ENCODE peak calls at places on chromosomes 13 and 19, in ten cellular contexts. K is spleen, A is tibial artery, H is left ventricle myocardium inferior, T is upper lobe of left lung, X is transverse colon, E is lung, S is upper lobe of right lung, I is pancreas, F is right atrium auricular region. P is an unnamed sample. For H3K9me3, the result is how much of the 10 kb centered on the place peaks cover.

GRCh38 chr13:97325738-97326137 is 103.6 kb downstream of the MBNL2 start:
- DNase-seq in K (no peak), A (no peak), H (no peak), T (no peak), X (no peak), E (no peak), S (no peak), I (peak), F (no peak), P (no peak)

GRCh38 chr13:74465279-74465678 is 331.1 kb upstream of the KLF12 start:
- DNase-seq in K (no peak), A (no peak), H (no peak), T (no peak), X (no peak), E (no peak), S (no peak), I (no peak), F (no peak), P (no peak)

GRCh38 chr13:65872448-65872847 is 1357.7 kb downstream of the PCDH9 start:
- DNase-seq in K (no peak), A (no peak), H (no peak), T (no peak), X (no peak), E (no peak), S (no peak), I (no peak), F (no peak), P (no peak)

GRCh38 chr19:42332059-42332458 is 6.6 kb downstream of the MEGF8 start:
- DNase-seq in K (no peak), A (no peak), H (peak), T (no peak), X (no peak), E (no peak), S (no peak), I (no peak), F (no peak), P (no peak)

GRCh38 chr13:42990147-42990990 is 1.7 kb downstream of the EPSTI1 start:
- DNase-seq in K (no peak), A (no peak), H (no peak), T (no peak), X (no peak), E (no peak), S (no peak), I (no peak), F (no peak), P (no peak)

GRCh38 chr19:33486407-33486806 is 35.2 kb downstream of the PEPD start:
- DNase-seq in K (peak), A (no peak), H (no peak), T (no peak), X (no peak), E (no peak), S (peak), I (no peak), F (no peak), P (no peak)

GRCh38 chr13:112814905-112815585 is 125.2 kb downstream of the ATP11A start:
- DNase-seq in K (no peak), A (no peak), H (peak), T (no peak), X (no peak), E (peak), S (peak), I (no peak), F (peak), P (no peak)

GRCh38 chr19:23817519-23817918 is 58.8 kb upstream of the ZNF681 start:
- DNase-seq in K (no peak), A (no peak), H (no peak), T (no peak), X (peak), E (no peak), S (no peak), I (no peak), F (no peak), P (peak)

GRCh38 chr19:2160384-2160783 is 3.3 kb upstream of the DOT1L start:
- DNase-seq in K (no peak), A (no peak), H (no peak), T (no peak), X (no peak), E (no peak), S (no peak), I (no peak), F (no peak), P (no peak)

GRCh38 chr19:51693819-51694218 is 689 bp downstream of the SPACA6 start:
- DNase-seq in K (no peak), A (no peak), H (no peak), T (no peak), X (no peak), E (no peak), S (no peak), I (no peak), F (no peak), P (no peak)

GRCh38 chr19:35347171-35347929 is at the start of gene FFAR1:
- DNase-seq in K (peak), A (peak), H (no peak), T (no peak), X (peak), E (peak), S (peak), I (no peak), F (no peak), P (peak)

GRCh38 chr13:51286135-51287002 is 53.1 kb upstream of the SERPINE3 start:
- DNase-seq in K (peak), A (peak), H (peak), T (peak), X (peak), E (peak), S (peak), I (peak), F (peak), P (peak)

GRCh38 chr13:99307247-99307646 is at the start of gene GPR183:
- DNase-seq in K (no peak), A (no peak), H (no peak), T (no peak), X (no peak), E (no peak), S (no peak), I (no peak), F (no peak), P (no peak)

GRCh38 chr19:12527034-12527836 is 24.0 kb downstream of the ZNF564 start:
- DNase-seq in K (no peak), A (no peak), H (no peak), T (no peak), X (no peak), E (no peak), S (no peak), I (no peak), F (no peak), P (no peak)

DNA sequence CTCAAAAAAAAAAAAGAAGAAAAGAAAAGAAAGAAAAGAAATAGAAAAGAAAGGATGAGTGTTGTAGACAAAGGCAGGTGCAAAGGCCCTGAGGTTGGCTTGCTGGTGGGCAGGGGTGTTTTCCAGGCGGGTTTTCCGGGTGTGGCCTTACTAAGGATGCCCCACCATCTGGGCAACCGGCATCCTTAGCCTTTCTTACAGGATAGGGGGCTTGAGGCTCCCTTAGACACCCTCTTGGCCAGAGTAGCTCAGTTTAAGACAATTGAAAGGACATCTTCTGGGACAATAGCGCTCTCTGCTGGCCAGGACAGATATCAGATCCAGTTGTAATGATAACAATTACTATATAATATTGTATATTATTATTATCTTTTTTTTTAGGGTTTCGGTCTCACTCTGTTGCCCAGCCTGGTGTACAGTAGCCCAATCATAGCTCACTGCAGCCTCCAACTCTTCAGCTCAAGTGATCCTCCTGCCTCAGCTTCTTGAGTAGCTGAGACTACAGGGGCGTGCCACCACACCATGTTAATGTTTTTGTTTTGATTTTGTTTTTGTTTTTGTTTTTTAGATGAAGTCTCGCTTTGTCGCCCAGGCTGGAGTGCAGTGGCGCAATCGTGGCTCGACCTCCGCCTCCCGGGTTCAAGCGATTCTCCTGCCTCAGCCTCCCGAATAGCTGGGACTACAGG is 1.4 kb upstream of the QTRT1 start:
- DNase-seq in K (no peak), A (no peak), H (no peak), T (no peak), X (peak), E (peak), S (no peak), I (no peak), F (no peak), P (peak)
- TF ChIP-seq CTCF in K (peak), A (peak), H (peak), T (peak), X (peak), E (peak), S (peak), I (peak), F (peak), P (peak)

GRCh38 chr19:6894313-6894712 is 6.9 kb downstream of the ADGRE1 start:
- DNase-seq in K (no peak), A (no peak), H (no peak), T (no peak), X (no peak), E (no peak), S (no peak), I (no peak), F (no peak), P (no peak)
- H3K9me3 ChIP-seq in K (under half), A (under half), H (under half), T (under half), X (under half), E (under half), S (under half), I (under half), F (under half), P (under half)

GRCh38 chr19:46299695-46300094 is 2.9 kb downstream of the HIF3A start:
- DNase-seq in K (no peak), A (peak), H (no peak), T (no peak), X (peak), E (peak), S (peak), I (no peak), F (no peak), P (no peak)

GRCh38 chr19:46303345-46303701 is 6.5 kb downstream of the HIF3A start:
- DNase-seq in K (no peak), A (no peak), H (no peak), T (no peak), X (no peak), E (no peak), S (peak), I (no peak), F (no peak), P (no peak)

GRCh38 chr19:46306501-46306900 is 9.7 kb downstream of the HIF3A start:
- DNase-seq in K (no peak), A (no peak), H (no peak), T (no peak), X (no peak), E (no peak), S (no peak), I (no peak), F (no peak), P (no peak)

GRCh38 chr19:46308510-46308909 is 11.7 kb downstream of the HIF3A start:
- DNase-seq in K (no peak), A (no peak), H (no peak), T (no peak), X (no peak), E (no peak), S (no peak), I (no peak), F (no peak), P (no peak)

GRCh38 chr19:46303702-46304397 is 7.0 kb downstream of the HIF3A start:
- DNase-seq in K (peak), A (peak), H (peak), T (peak), X (peak), E (peak), S (peak), I (peak), F (peak), P (no peak)
- H3K4me3 ChIP-seq in K (no peak), A (no peak), H (peak), T (peak), X (no peak), E (no peak), S (no peak), I (no peak), F (no peak), P (no peak)

GRCh38 chr13:57633950-57634828 is 2.6 kb downstream of the PCDH17 start:
- DNase-seq in K (peak), A (peak), H (no peak), T (peak), X (no peak), E (no peak), S (peak), I (no peak), F (no peak), P (no peak)

GRCh38 chr13:57634829-57635165 is 3.3 kb downstream of the PCDH17 start:
- DNase-seq in K (peak), A (peak), H (no peak), T (peak), X (no peak), E (no peak), S (peak), I (no peak), F (no peak), P (no peak)

GRCh38 chr13:57632276-57633140 is 964 bp downstream of the PCDH17 start:
- DNase-seq in K (peak), A (peak), H (no peak), T (peak), X (no peak), E (no peak), S (peak), I (no peak), F (no peak), P (no peak)

GRCh38 chr13:57631607-57632275 is at the start of gene PCDH17:
- DNase-seq in K (peak), A (peak), H (peak), T (peak), X (peak), E (peak), S (peak), I (peak), F (peak), P (no peak)

GRCh38 chr13:57633141-57633949 is 1.8 kb downstream of the PCDH17 start:
- DNase-seq in K (peak), A (peak), H (peak), T (peak), X (peak), E (peak), S (peak), I (peak), F (peak), P (no peak)
- TF ChIP-seq CTCF in K (peak), A (peak), H (peak), T (peak), X (peak), E (peak), S (peak), I (peak), F (peak), P (no peak)

GRCh38 chr19:3849092-3849491 is 19.7 kb downstream of the ZFR2 start:
- DNase-seq in K (no peak), A (no peak), H (no peak), T (no peak), X (peak), E (no peak), S (no peak), I (no peak), F (no peak), P (peak)
- H3K9me3 ChIP-seq in K (under half), A (under half), H (under half), T (under half), X (under half), E (under half), S (under half), I (under half), F (under half), P (under half)

GRCh38 chr19:1055028-1055425 is 11.9 kb upstream of the ARHGAP45 start:
- DNase-seq in K (no peak), A (no peak), H (no peak), T (peak), X (no peak), E (no peak), S (no peak), I (no peak), F (no peak), P (no peak)
- H3K4me3 ChIP-seq in K (no peak), A (no peak), H (no peak), T (no peak), X (no peak), E (no peak), S (no peak), I (no peak), F (no peak), P (no peak)

GRCh38 chr13:57925250-57925649 is 293.7 kb downstream of the PCDH17 start:
- DNase-seq in K (no peak), A (no peak), H (no peak), T (no peak), X (no peak), E (no peak), S (no peak), I (no peak), F (no peak), P (no peak)
- TF ChIP-seq CTCF in K (no peak), A (no peak), H (peak), T (no peak), X (no peak), E (no peak), S (no peak), I (no peak), F (peak), P (no peak)

GRCh38 chr13:61045197-61045596 is 370.5 kb downstream of the PCDH20 start:
- DNase-seq in K (no peak), A (no peak), H (no peak), T (no peak), X (no peak), E (no peak), S (no peak), I (no peak), F (no peak), P (no peak)
- H3K9me3 ChIP-seq in K (under half), A (under half), H (under half), T (under half), X (under half), E (under half), S (under half), I (under half), F (under half), P (under half)

DNA sequence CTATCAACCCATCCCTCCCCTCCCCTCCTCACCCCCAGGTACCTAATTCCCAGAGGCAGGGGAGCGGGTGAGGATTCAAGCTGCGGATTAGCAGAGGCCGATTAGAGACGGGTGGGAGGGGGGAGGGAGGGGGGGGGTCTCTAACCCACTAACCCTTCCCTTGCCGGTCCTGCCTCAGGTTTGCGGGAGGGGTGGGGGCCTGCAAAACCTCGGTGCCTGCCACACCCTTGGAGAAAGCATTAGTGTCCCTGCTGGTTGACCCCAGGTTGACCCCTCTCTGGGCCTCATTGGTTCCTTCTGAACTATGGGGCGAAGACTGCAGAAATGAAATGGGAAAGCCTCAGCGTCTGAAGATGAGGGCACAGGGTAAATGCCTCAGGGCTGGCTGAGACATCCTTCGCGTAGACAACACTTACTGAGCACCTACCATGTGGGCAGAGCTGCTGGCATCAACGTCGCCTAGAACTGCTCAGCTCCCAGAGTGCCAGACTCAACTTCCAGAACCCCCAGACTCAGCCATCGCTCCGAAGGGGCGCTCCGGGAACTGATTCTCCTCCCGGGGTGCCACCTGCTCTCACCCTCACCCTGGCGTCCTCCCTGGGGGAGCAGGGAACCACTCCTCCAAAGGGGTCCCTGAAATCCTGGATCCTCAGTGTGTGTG is 8.5 kb upstream of the NFIC start:
- DNase-seq in K (peak), A (no peak), H (no peak), T (no peak), X (no peak), E (no peak), S (no peak), I (peak), F (no peak), P (no peak)
- H3K4me3 ChIP-seq in K (no peak), A (peak), H (peak), T (peak), X (peak), E (no peak), S (no peak), I (peak), F (peak), P (peak)